ENCODE peak calls at places on chromosomes 13 and 19, in eight cellular contexts. F is HT-29; B is fibroblast of lung; A is heart right ventricle; I is NCI-H1092 treated with DMSO at 0.1 percent for 48 hours; Q is activated T-helper 1 cell treated with anti-CD3 and anti-CD28 coated beads, Interleukin-2, amount 50 U/mL, for 16 hours; S is SHP77; O is endodermal cell. K is an unnamed sample.

GRCh38 chr13:111920306-111920931 is 146.5 kb upstream of the SOX1 start:
- DNase-seq in O (peak), A (no peak), Q (no peak), F (no peak), S (no peak), I (no peak), B (no peak), K (no peak)

GRCh38 chr19:39817888-39818561 is 15.9 kb downstream of the DYRK1B start:
- DNase-seq in I (no peak), F (no peak), B (no peak), S (no peak), A (no peak), O (no peak), Q (no peak), K (no peak)

GRCh38 chr13:29754486-29754806 is 96.0 kb downstream of the UBL3 start:
- DNase-seq in A (no peak), S (no peak), Q (no peak), B (peak), F (peak), I (no peak), O (peak), K (no peak)

GRCh38 chr13:114128624-114129522 is 3.5 kb downstream of the RASA3 start:
- DNase-seq in F (peak), B (peak), S (no peak), A (peak), I (no peak), Q (peak), O (no peak), K (peak)

GRCh38 chr19:15365264-15365663 is 14.3 kb downstream of the AKAP8 start:
- DNase-seq in A (no peak), F (no peak), O (no peak), I (no peak), S (no peak), Q (no peak), B (no peak), K (peak)

GRCh38 chr19:14770136-14770535 is 8.2 kb downstream of the ADGRE2 start:
- DNase-seq in I (no peak), B (no peak), Q (no peak), O (no peak), S (no peak), A (no peak), F (no peak), K (no peak)

GRCh38 chr13:78595819-78596700 is 7.3 kb downstream of the POU4F1 start:
- DNase-seq in I (peak), F (no peak), B (peak), A (no peak), S (no peak), O (peak), Q (no peak), K (peak)

GRCh38 chr19:47806435-47806834 is 2.1 kb upstream of the TPRX1 start:
- DNase-seq in O (no peak), S (no peak), A (no peak), I (no peak), Q (no peak), B (no peak), F (no peak), K (no peak)

GRCh38 chr19:18985257-18985656 is 44.2 kb upstream of the HOMER3 start:
- DNase-seq in Q (no peak), I (no peak), O (no peak), A (peak), S (no peak), B (no peak), F (no peak), K (no peak)

GRCh38 chr13:80069374-80069773 is 271.6 kb downstream of the SPRY2 start:
- DNase-seq in Q (no peak), B (no peak), S (no peak), O (no peak), F (peak), I (no peak), A (no peak), K (no peak)

GRCh38 chr13:26390203-26390602 is 136.3 kb downstream of the CDK8 start:
- DNase-seq in F (no peak), B (no peak), Q (no peak), S (no peak), I (no peak), A (no peak), O (no peak), K (no peak)

GRCh38 chr13:91133941-91134772 is 213.3 kb upstream of the MIR17HG start:
- DNase-seq in B (peak), F (peak), Q (no peak), I (peak), O (peak), S (peak), A (peak), K (no peak)

GRCh38 chr19:55368701-55369563 is 1.3 kb downstream of the IL11 start:
- DNase-seq in F (no peak), Q (no peak), O (peak), B (no peak), S (no peak), I (no peak), A (no peak), K (peak)

GRCh38 chr13:63287926-63288325 is 1872.3 kb upstream of the PCDH20 start:
- DNase-seq in O (no peak), F (no peak), Q (no peak), S (no peak), A (no peak), B (peak), I (no peak), K (no peak)

GRCh38 chr19:15197275-15198005 is 3.4 kb downstream of the NOTCH3 start:
- DNase-seq in S (peak), B (peak), O (no peak), Q (no peak), I (peak), A (no peak), F (no peak), K (no peak)

GRCh38 chr13:112509190-112509589 is 78.8 kb downstream of the TUBGCP3 start:
- DNase-seq in A (no peak), B (no peak), F (no peak), O (no peak), Q (no peak), S (no peak), I (no peak), K (no peak)

GRCh38 chr19:970695-971094 is 13.4 kb upstream of the WDR18 start:
- DNase-seq in I (no peak), Q (no peak), A (no peak), S (no peak), F (no peak), O (peak), B (peak), K (no peak)

GRCh38 chr19:22622901-22623840 is 11.0 kb upstream of the ZNF492 start:
- DNase-seq in A (peak), F (no peak), B (no peak), O (no peak), I (no peak), S (no peak), Q (no peak), K (peak)

GRCh38 chr13:34751492-34751891 is 190.6 kb upstream of the NBEA start:
- DNase-seq in O (no peak), S (no peak), B (no peak), A (no peak), I (no peak), F (no peak), Q (no peak), K (no peak)

GRCh38 chr19:13557756-13558398 is 51.6 kb upstream of the CACNA1A start:
- DNase-seq in B (no peak), Q (no peak), S (peak), A (no peak), I (no peak), O (peak), F (peak), K (no peak)

GRCh38 chr19:18291590-18292459 is 10.4 kb upstream of the JUND start:
- DNase-seq in Q (peak), S (peak), F (peak), A (peak), B (peak), I (peak), O (peak), K (peak)

GRCh38 chr13:44854264-44855060 is 134.8 kb downstream of the NUFIP1 start:
- DNase-seq in S (peak), O (no peak), A (peak), Q (no peak), F (peak), I (peak), B (no peak), K (peak)

GRCh38 chr13:93450226-93450625 is 223.6 kb downstream of the GPC6 start:
- DNase-seq in B (peak), I (no peak), S (no peak), F (no peak), A (no peak), O (no peak), Q (no peak), K (no peak)

GRCh38 chr19:48842744-48843162 is 6.5 kb upstream of the HSD17B14 start:
- DNase-seq in I (peak), S (peak), F (peak), O (peak), A (peak), B (peak), Q (no peak), K (no peak)

GRCh38 chr13:54133721-54134120 is 1105.1 kb downstream of the OLFM4 start:
- DNase-seq in Q (no peak), F (no peak), B (no peak), A (no peak), S (no peak), O (no peak), I (no peak), K (no peak)

GRCh38 chr19:28472843-28473242 is 740.1 kb downstream of the UQCRFS1 start:
- DNase-seq in Q (no peak), A (no peak), I (no peak), F (no peak), O (no peak), S (no peak), B (no peak), K (peak)

GRCh38 chr13:41199061-41199460 is 4.7 kb upstream of the KBTBD7 start:
- DNase-seq in B (no peak), A (no peak), I (no peak), F (no peak), S (no peak), O (no peak), Q (no peak), K (no peak)

GRCh38 chr13:114281351-114282142 is at the start of gene UPF3A:
- DNase-seq in A (peak), S (peak), Q (peak), O (peak), I (peak), F (peak), B (peak), K (peak)

GRCh38 chr19:38004100-38004504 is 97.1 kb downstream of the SIPA1L3 start:
- DNase-seq in B (no peak), A (peak), Q (no peak), I (no peak), F (no peak), O (no peak), S (no peak), K (no peak)

GRCh38 chr13:86684402-86684801 is 885.2 kb upstream of the SLITRK6 start:
- DNase-seq in F (no peak), I (peak), A (no peak), O (no peak), Q (no peak), B (peak), S (peak), K (no peak)

GRCh38 chr13:76903544-76904162 is 17.4 kb upstream of the KCTD12 start:
- DNase-seq in A (peak), I (peak), S (peak), O (peak), B (peak), F (peak), Q (peak), K (peak)

GRCh38 chr13:50080856-50081105 is 65.5 kb downstream of the KCNRG start:
- DNase-seq in Q (no peak), O (no peak), F (peak), S (no peak), I (peak), B (peak), A (no peak), K (no peak)

GRCh38 chr13:110506859-110507566 is 54.5 kb downstream of the RAB20 start:
- DNase-seq in B (peak), I (peak), Q (no peak), O (no peak), S (no peak), F (peak), A (peak), K (peak)

GRCh38 chr13:55554741-55555140 is 1586.0 kb upstream of the PRR20A start:
- DNase-seq in I (peak), Q (no peak), F (no peak), O (no peak), B (no peak), S (no peak), A (no peak), K (no peak)

GRCh38 chr13:33787051-33787591 is 30.8 kb upstream of the RFC3 start:
- DNase-seq in F (no peak), A (no peak), B (no peak), O (no peak), Q (no peak), S (no peak), I (peak), K (no peak)

GRCh38 chr19:1567848-1568227 is 287 bp downstream of the MEX3D start:
- DNase-seq in O (no peak), S (no peak), Q (no peak), B (no peak), F (no peak), I (no peak), A (no peak), K (no peak)

GRCh38 chr19:40379446-40380198 is 10.4 kb downstream of the HIPK4 start:
- DNase-seq in S (no peak), B (no peak), Q (no peak), O (no peak), F (no peak), I (no peak), A (no peak), K (no peak)

GRCh38 chr13:95480131-95480545 is 72.4 kb upstream of the CLDN10 start:
- DNase-seq in A (peak), I (no peak), Q (no peak), S (no peak), O (no peak), F (no peak), B (no peak), K (no peak)

K was measured in left ventricle myocardium superior.